ENCODE peak calls at places on chromosomes 12 and 14, in four cellular contexts. One of them, this sample, is unnamed.

GRCh38 chr14:24542346-24542936 is 33.6 kb downstream of the CTSG start:
- DNase-seq in HepG2: no peak
- DNase-seq in SK-N-SH: no peak
- DNase-seq in K562: no peak
- DNase-seq in this sample: no peak

GRCh38 chr12:122917508-122918227 is 21.7 kb upstream of the VPS37B start:
- DNase-seq in K562: no peak
- DNase-seq in HepG2: peak
- DNase-seq in SK-N-SH: no peak
- DNase-seq in this sample: no peak

GRCh38 chr14:75427126-75427481 is 718 bp upstream of the JDP2 start:
- DNase-seq in SK-N-SH: no peak
- DNase-seq in HepG2: no peak
- DNase-seq in K562: no peak
- DNase-seq in this sample: no peak

GRCh38 chr14:94536836-94537235 is 24.4 kb upstream of the SERPINA4 start:
- DNase-seq in SK-N-SH: no peak
- DNase-seq in HepG2: peak
- DNase-seq in K562: no peak
- DNase-seq in this sample: no peak

GRCh38 chr14:105944632-105945610 is 418.5 kb downstream of the TMEM121 start:
- DNase-seq in K562: peak
- DNase-seq in SK-N-SH: peak
- DNase-seq in HepG2: peak
- DNase-seq in this sample: peak

GRCh38 chr12:62006076-62006732 is 254.0 kb upstream of the USP15 start:
- DNase-seq in SK-N-SH: peak
- DNase-seq in K562: peak
- DNase-seq in HepG2: peak
- DNase-seq in this sample: peak

GRCh38 chr12:39116877-39117276 is 211.5 kb upstream of the CPNE8 start:
- DNase-seq in K562: no peak
- DNase-seq in SK-N-SH: no peak
- DNase-seq in HepG2: no peak
- DNase-seq in this sample: no peak

GRCh38 chr14:64507376-64508156 is 3.0 kb downstream of the ZBTB1 start:
- DNase-seq in HepG2: no peak
- DNase-seq in K562: no peak
- DNase-seq in SK-N-SH: no peak
- DNase-seq in this sample: no peak

GRCh38 chr14:72527591-72527990 is 366.3 kb downstream of the DPF3 start:
- DNase-seq in SK-N-SH: no peak
- DNase-seq in HepG2: no peak
- DNase-seq in K562: no peak
- DNase-seq in this sample: no peak

GRCh38 chr12:91920276-91920675 is 225.4 kb downstream of the BTG1 start:
- DNase-seq in HepG2: no peak
- DNase-seq in SK-N-SH: peak
- DNase-seq in K562: no peak
- DNase-seq in this sample: no peak

GRCh38 chr14:26960049-26960688 is 362.3 kb upstream of the NOVA1 start:
- DNase-seq in K562: no peak
- DNase-seq in HepG2: no peak
- DNase-seq in SK-N-SH: no peak
- DNase-seq in this sample: no peak

GRCh38 chr14:93120522-93120921 is 4.8 kb upstream of the ITPK1 start:
- DNase-seq in HepG2: no peak
- DNase-seq in K562: no peak
- DNase-seq in SK-N-SH: no peak
- DNase-seq in this sample: no peak

GRCh38 chr14:94965551-94966339 is 191.6 kb downstream of the DICER1 start:
- DNase-seq in HepG2: no peak
- DNase-seq in K562: no peak
- DNase-seq in SK-N-SH: no peak
- DNase-seq in this sample: no peak

GRCh38 chr14:60165547-60165876 is 314 bp upstream of the DHRS7 start:
- DNase-seq in K562: no peak
- DNase-seq in SK-N-SH: no peak
- DNase-seq in HepG2: no peak
- DNase-seq in this sample: no peak

GRCh38 chr12:94427520-94428381 is 31.9 kb downstream of the CEP83 start:
- DNase-seq in HepG2: no peak
- DNase-seq in SK-N-SH: no peak
- DNase-seq in K562: no peak
- DNase-seq in this sample: no peak

GRCh38 chr14:75141967-75142366 is 15.1 kb upstream of the NEK9 start:
- DNase-seq in K562: no peak
- DNase-seq in HepG2: peak
- DNase-seq in SK-N-SH: peak
- DNase-seq in this sample: no peak

GRCh38 chr12:67034110-67034879 is 234.9 kb upstream of the CAND1 start:
- DNase-seq in SK-N-SH: no peak
- DNase-seq in K562: no peak
- DNase-seq in HepG2: no peak
- DNase-seq in this sample: no peak

GRCh38 chr14:77111021-77111420 is 13.0 kb downstream of the CIPC start:
- DNase-seq in SK-N-SH: no peak
- DNase-seq in HepG2: no peak
- DNase-seq in K562: no peak
- DNase-seq in this sample: no peak

DNA sequence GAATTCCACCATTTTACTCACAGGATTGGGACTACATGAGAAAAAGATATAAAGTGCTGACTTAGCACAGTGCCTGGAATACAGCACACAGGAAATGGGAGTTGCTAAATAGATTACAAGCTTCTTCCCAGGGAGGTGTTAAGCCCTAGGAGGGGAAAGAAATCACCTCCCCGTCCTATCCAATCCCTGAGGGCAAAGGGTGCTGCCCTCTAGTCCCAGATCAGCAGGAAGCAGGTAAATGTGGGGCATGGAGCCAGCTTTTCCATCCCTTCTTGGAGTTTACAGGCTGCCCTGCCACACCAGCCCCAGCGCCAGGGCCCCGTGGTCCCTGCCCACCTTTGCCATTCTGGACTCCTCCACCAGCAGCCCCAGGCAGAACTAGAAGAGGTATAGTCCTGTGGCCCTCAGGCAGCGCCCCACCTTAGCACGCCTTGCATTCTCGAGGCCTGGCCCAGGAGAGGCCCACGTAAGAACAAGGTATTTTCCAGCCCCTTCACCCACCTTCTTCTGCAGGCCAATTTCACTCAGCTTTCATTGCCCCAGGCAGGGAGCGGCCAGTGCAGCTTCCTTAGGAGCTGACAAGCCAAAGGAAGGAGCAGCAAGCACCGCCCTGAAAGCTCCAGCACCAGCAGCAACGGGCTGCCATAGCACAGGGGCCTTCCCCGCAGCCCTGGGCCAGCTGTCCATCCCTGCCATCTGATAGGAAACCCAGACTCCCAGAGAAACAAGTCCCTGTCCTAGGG is 28.8 kb upstream of the RPLP0 start:
- DNase-seq in HepG2: no peak
- DNase-seq in SK-N-SH: peak
- DNase-seq in K562: no peak
- DNase-seq in this sample: no peak
- TF ChIP-seq POLR2AphosphoS5 in HepG2: no peak
- TF ChIP-seq POLR2AphosphoS5 in SK-N-SH: no peak
- TF ChIP-seq POLR2AphosphoS5 in K562: no peak
- TF ChIP-seq POLR2AphosphoS5 in this sample: no peak

GRCh38 chr12:112097641-112098040 is 10.9 kb downstream of the NAA25 start:
- DNase-seq in HepG2: no peak
- DNase-seq in SK-N-SH: no peak
- DNase-seq in K562: no peak
- DNase-seq in this sample: no peak
- TF ChIP-seq GABPA in HepG2: no peak
- TF ChIP-seq GABPA in SK-N-SH: no peak
- TF ChIP-seq GABPA in K562: no peak
- TF ChIP-seq GABPA in this sample: no peak

GRCh38 chr12:100138048-100138907 is 4.4 kb downstream of the BLTP3B start:
- DNase-seq in HepG2: no peak
- DNase-seq in K562: no peak
- DNase-seq in SK-N-SH: no peak
- DNase-seq in this sample: peak

GRCh38 chr12:100142851-100143559 is at the start of gene BLTP3B:
- DNase-seq in K562: peak
- DNase-seq in SK-N-SH: peak
- DNase-seq in HepG2: peak
- DNase-seq in this sample: peak

GRCh38 chr12:100141666-100141997 is 1.0 kb downstream of the BLTP3B start:
- DNase-seq in HepG2: no peak
- DNase-seq in SK-N-SH: no peak
- DNase-seq in K562: peak
- DNase-seq in this sample: peak

GRCh38 chr12:100145643-100146042 is 3.0 kb upstream of the BLTP3B start:
- DNase-seq in K562: no peak
- DNase-seq in HepG2: peak
- DNase-seq in SK-N-SH: no peak
- DNase-seq in this sample: no peak

DNA sequence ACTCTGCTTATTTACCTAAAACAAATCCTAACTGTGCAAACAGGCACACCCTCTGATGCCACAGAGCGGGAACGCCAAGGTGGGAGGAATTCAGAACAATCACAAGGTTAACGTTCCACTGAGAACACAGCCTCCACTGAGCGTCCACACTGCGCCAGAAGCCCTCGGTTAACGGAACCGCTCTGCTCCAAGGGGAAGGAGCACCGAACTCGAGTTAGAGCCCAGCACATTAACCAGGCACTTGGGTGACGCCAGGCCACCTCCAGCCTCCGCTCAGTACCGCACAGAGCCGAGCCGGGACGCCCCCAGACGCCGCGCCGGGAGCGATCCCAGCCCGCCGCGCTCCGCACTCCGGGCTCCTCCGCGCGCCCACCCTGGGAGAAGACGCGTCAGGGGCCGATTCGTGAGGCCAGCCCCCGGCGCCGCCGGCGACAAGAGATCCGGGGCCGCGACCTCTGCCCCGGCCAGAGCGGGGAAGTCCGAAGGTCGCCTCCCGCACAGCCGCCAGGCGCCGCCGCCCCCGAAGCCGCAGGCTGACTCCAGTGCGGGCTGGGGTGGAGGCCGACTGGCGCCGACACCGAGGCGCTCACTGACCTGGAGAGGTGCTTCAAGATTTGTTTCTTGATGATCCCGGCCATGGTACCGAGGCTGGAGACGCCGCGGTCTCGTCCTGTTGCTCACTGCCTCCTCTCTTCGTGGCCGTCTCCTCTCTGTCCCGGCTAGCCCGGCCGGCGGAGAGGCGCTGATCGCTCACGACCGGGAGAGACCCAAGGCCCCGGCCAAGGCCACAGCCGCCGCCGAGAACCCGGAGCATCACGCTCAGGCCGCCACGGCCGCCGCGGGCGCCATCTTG is 450 bp downstream of the BLTP3B start:
- DNase-seq in SK-N-SH: peak
- DNase-seq in K562: peak
- DNase-seq in HepG2: peak
- DNase-seq in this sample: no peak
- TF ChIP-seq POLR2AphosphoS5 in SK-N-SH: peak
- TF ChIP-seq POLR2AphosphoS5 in K562: peak
- TF ChIP-seq POLR2AphosphoS5 in HepG2: peak
- TF ChIP-seq POLR2AphosphoS5 in this sample: peak

DNA sequence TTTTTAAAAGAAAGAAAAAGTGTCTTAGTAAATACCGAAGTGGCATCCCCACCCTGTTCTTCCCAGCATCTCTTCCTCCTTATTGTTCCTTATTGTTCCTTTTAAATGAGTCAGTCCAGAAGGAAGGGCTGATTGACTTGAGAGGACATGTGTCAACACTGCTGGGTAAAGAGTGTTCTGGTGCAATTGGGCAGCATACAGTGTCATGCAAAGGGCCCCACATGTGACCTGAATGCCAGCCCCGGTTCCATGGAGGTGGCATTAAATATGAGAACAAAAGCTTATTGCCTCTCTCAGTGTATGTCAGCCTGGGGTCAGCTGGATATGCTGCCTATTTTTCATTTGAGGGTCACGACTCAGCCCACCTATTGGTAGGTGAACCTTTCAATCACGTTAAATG is 58.9 kb upstream of the RIC8B start:
- DNase-seq in HepG2: no peak
- DNase-seq in SK-N-SH: no peak
- DNase-seq in K562: no peak
- DNase-seq in this sample: no peak
- TF ChIP-seq GABPA in HepG2: no peak
- TF ChIP-seq GABPA in SK-N-SH: no peak
- TF ChIP-seq GABPA in K562: no peak
- TF ChIP-seq GABPA in this sample: no peak

GRCh38 chr12:14567311-14568195 is at the start of gene PLBD1:
- DNase-seq in K562: peak
- DNase-seq in HepG2: no peak
- DNase-seq in SK-N-SH: peak
- DNase-seq in this sample: no peak
- TF ChIP-seq POLR2AphosphoS5 in K562: no peak
- TF ChIP-seq POLR2AphosphoS5 in HepG2: no peak
- TF ChIP-seq POLR2AphosphoS5 in SK-N-SH: no peak
- TF ChIP-seq POLR2AphosphoS5 in this sample: no peak

GRCh38 chr12:56160894-56161667 is 2.9 kb downstream of the MYL6 start:
- DNase-seq in K562: no peak
- DNase-seq in HepG2: no peak
- DNase-seq in SK-N-SH: no peak
- DNase-seq in this sample: no peak

GRCh38 chr12:56159482-56160105 is 1.4 kb downstream of the MYL6 start:
- DNase-seq in SK-N-SH: no peak
- DNase-seq in HepG2: no peak
- DNase-seq in K562: no peak
- DNase-seq in this sample: no peak

GRCh38 chr12:56161677-56162351 is 3.7 kb downstream of the MYL6 start:
- DNase-seq in K562: no peak
- DNase-seq in SK-N-SH: no peak
- DNase-seq in HepG2: no peak
- DNase-seq in this sample: no peak

GRCh38 chr12:56158926-56159461 is 835 bp downstream of the MYL6 start:
- DNase-seq in HepG2: peak
- DNase-seq in K562: no peak
- DNase-seq in SK-N-SH: peak
- DNase-seq in this sample: peak

DNA sequence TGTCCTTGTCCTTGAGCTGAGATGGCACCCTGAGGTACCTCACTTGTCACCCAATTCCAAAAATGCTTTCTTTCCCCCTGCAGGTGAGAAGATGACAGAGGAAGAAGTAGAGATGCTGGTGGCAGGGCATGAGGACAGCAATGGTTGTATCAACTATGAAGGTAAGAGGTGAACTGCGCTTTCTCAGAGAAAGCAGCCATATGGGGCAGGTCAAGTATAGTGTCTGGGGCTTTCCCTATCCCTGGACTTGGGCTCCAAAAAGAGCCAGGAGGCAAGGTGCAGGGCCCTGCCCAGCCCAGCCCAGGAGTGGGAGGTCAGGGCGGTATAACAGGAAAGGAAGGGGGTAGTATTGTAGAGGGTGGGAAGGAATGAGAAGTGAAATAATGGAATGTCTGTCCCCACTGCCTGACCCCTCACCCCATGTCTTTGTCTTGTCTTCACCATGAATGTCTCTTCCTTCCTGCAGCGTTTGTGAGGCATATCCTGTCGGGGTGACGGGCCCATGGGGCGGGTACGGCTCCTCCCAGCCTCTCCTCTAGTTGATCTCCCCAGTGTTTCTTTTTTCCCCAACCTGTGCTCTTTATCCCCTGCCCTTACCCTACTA is 2.1 kb downstream of the MYL6 start:
- DNase-seq in SK-N-SH: no peak
- DNase-seq in HepG2: no peak
- DNase-seq in K562: no peak
- DNase-seq in this sample: no peak
- TF ChIP-seq GABPA in SK-N-SH: no peak
- TF ChIP-seq GABPA in HepG2: no peak
- TF ChIP-seq GABPA in K562: no peak
- TF ChIP-seq GABPA in this sample: no peak